ENCODE peak calls at places on chromosome 14, in nine cellular contexts. N is HCT116, X is cardiac muscle cell, J is Calu3, O is colonic mucosa, U is kidney, G is transverse colon, I is left ventricle myocardium inferior, V is psoas muscle. L is an unnamed sample.

GRCh38 chr14:64114166-64114565 is 180.0 kb downstream of the ESR2 start:
- DNase-seq in V (peak; percentile 53), J (no peak), O (peak; percentile 47), X (peak; percentile 48), U (peak; percentile 67), G (no peak), I (no peak), N (no peak), L (no peak)

GRCh38 chr14:93396456-93396855 is 34.3 kb upstream of the UNC79 start:
- DNase-seq in G (no peak), U (no peak), N (no peak), X (no peak), I (no peak), J (no peak), O (no peak), V (no peak), L (no peak)

GRCh38 chr14:37591311-37591940 is 3.6 kb downstream of the FOXA1 start:
- DNase-seq in O (peak; percentile 67), X (no peak), V (no peak), I (no peak), U (peak; percentile 57), G (peak; percentile 51), N (no peak), J (peak; percentile 90), L (no peak)

GRCh38 chr14:98916036-98916435 is 356.0 kb downstream of the BCL11B start:
- DNase-seq in N (no peak), O (no peak), J (no peak), I (no peak), V (no peak), U (no peak), X (no peak), G (no peak), L (no peak)

GRCh38 chr14:60738843-60739508 is 4.4 kb downstream of the MNAT1 start:
- DNase-seq in J (no peak), O (no peak), G (no peak), N (no peak), U (no peak), I (no peak), X (no peak), V (no peak), L (no peak)

GRCh38 chr14:70567791-70568190 is 32.7 kb downstream of the MED6 start:
- DNase-seq in V (no peak), U (no peak), G (no peak), O (peak; percentile 23), N (peak; percentile 28), J (peak; percentile 36), X (peak; percentile 46), I (no peak), L (peak; percentile 18)

GRCh38 chr14:74616507-74616906 is 4.5 kb upstream of the LTBP2 start:
- DNase-seq in G (no peak), I (no peak), V (no peak), N (peak; percentile 73), U (no peak), X (peak; percentile 73), J (peak; percentile 45), O (no peak), L (no peak)

GRCh38 chr14:37842106-37842505 is 246.7 kb downstream of the TTC6 start:
- DNase-seq in U (no peak), N (no peak), O (no peak), J (no peak), I (no peak), V (no peak), X (no peak), G (no peak), L (no peak)

GRCh38 chr14:102525213-102526143 is 15.9 kb upstream of the ANKRD9 start:
- DNase-seq in N (peak; percentile 39), I (no peak), U (peak; percentile 79), J (peak; percentile 52), V (peak; percentile 25), O (peak; percentile 70), G (peak; percentile 63), X (peak; percentile 75), L (no peak)

DNA sequence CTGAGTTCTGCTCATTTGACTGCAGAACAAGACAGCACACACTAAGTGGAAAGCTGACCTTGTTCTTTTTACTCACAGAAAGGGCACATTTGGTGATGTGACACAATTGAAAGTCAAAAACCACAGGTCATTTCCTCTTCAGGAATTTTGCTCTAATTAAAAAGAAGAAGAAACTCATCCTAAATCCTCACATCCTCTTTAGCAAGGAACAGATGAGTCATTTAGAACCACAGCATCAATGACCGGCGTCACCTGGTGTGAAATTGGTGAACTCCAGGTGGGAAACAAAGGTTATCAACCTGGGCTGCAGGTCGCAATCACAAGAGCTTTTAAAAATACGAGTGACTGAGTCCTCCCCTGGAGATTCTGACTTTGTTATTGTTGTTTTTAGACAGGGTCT is 2.9 kb upstream of the RNU6-8 start:
- DNase-seq in O (no peak), U (no peak), V (no peak), J (no peak), G (peak; percentile 18), X (no peak), I (no peak), N (no peak), L (no peak)
- TF ChIP-seq CTCF in O (no peak), U (no peak), V (no peak), J (no peak), G (no peak), X (no peak), I (no peak), N (peak; percentile 11), L (no peak)

GRCh38 chr14:67151082-67151666 is 38.1 kb upstream of the GARIN2 start:
- DNase-seq in U (no peak), V (no peak), J (no peak), G (no peak), X (no peak), N (no peak), I (no peak), O (no peak), L (peak; percentile 21)
- TF ChIP-seq CTCF in U (no peak), V (no peak), J (no peak), G (peak; percentile 10), X (peak; percentile 17), N (no peak), I (peak; percentile 18), O (no peak), L (peak; percentile 45)

DNA sequence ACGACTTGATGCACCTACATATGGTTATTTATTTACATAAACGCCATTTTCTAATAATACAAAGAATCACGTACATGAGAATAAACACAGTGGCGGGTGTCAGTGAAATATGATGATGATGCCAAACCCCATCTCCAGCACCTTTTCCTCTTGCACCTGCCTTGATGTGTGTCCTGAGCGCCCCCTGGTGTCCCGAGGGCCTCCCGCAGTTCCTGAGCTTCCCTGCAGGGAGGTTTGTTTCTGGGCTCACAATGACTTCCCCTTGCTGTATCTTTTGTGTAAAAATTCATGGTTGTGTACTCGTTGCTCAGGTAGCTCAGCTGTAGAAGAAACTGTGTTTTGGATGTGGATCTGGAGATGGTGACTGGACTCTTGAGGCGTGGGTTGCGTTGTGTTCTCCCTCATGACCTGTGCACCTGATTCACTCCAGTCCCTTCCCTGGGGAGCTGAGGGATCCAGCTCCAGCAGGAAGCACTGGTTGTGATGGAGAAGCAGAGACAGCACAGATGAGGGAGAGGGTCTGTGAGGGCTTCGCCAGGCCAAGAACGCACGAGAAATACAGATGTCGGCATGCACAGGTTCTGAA is 1037.8 kb downstream of the TMEM121 start:
- DNase-seq in N (no peak), V (no peak), U (no peak), I (no peak), J (peak; percentile 79), O (peak; percentile 49), X (no peak), G (peak; percentile 54), L (no peak)
- TF ChIP-seq CTCF in N (no peak), V (no peak), U (peak; percentile 15), I (no peak), J (no peak), O (peak; percentile 58), X (no peak), G (peak; percentile 55), L (peak; percentile 59)

DNA sequence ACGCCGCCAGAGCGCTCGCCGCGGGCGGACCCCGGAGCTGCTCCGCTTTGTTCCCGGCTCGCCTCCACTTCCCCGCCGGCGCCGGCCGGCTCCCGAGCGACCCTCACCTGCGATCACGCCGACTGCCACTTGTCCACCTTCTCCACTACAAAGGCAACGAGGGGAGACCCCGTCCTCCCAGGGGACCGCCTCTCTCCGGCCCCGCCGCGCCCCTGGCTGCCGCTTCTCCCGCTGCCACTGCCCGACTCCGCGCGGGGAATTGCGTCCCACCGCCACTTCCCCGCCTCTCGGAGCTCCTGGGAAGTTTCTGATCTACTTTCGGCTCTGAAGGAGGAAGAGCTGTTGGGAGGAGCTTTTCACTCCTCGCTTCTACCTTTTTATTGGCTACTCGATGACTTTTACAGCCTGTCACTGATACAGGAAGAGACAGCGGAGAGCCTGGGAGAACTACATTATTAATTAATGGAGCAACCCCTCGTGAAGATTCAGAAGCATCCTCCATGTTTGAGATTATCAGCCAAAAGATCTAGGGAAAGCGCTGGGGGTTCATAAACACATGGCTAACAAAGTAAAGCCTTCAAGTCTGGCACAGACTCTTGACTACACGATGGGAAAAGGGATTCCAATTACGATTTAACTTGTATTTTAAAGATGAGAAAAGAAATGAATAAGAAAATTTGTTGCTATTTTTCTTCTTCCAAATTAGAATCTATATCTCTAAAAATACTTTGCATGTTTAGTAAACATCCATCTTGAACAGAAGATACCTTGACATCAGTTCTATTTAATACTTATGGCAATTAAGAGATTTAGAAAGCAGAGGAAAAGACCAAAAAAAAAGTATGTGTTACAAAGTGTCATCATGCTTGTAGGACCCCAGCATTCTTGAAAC is at the start of gene BAZ1A:
- DNase-seq in V (peak; percentile 64), G (peak; percentile 76), J (peak; percentile 58), O (peak; percentile 81), X (peak; percentile 91), N (peak; percentile 72), U (peak; percentile 88), I (peak; percentile 62), L (peak; percentile 88)
- TF ChIP-seq CTCF in V (peak; percentile 19), G (peak; percentile 12), J (no peak), O (no peak), X (peak; percentile 2), N (no peak), U (peak; percentile 12), I (peak; percentile 51), L (no peak)

GRCh38 chr14:95113476-95113875 is 43.9 kb downstream of the DICER1 start:
- DNase-seq in J (no peak), G (no peak), X (no peak), N (no peak), O (no peak), V (no peak), I (no peak), U (no peak), L (no peak)
- TF ChIP-seq CTCF in J (no peak), G (no peak), X (no peak), N (no peak), O (no peak), V (no peak), I (no peak), U (no peak), L (no peak)

DNA sequence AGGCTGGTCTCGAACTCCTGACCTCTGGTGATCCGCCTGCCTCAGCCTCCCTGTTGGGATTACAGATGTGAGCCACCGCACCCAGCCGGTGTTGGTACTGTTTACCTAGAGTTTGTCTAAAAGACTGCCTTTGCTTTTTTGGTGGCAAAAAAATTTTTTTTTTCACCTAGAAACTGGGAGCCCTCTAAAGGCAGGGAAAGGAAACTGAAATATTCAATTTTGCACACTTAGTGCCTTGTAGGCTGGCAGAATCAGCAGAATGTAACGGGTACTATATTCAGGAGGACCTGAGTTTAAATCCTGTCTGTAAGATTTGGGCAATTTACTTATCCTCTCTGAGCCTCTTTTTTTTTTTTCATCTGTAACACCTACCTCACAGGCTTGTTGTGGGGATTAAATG is 43.6 kb downstream of the PAPLN start:
- DNase-seq in X (no peak), U (no peak), V (no peak), I (no peak), N (no peak), J (no peak), G (no peak), O (no peak), L (no peak)
- TF ChIP-seq CTCF in X (peak; percentile 15), U (no peak), V (no peak), I (no peak), N (no peak), J (no peak), G (no peak), O (no peak), L (no peak)

GRCh38 chr14:90439874-90440442 is 43.1 kb downstream of the CALM1 start:
- DNase-seq in U (no peak), O (no peak), N (no peak), V (no peak), X (no peak), G (no peak), J (no peak), I (no peak), L (no peak)
- TF ChIP-seq CTCF in U (no peak), O (no peak), N (no peak), V (no peak), X (no peak), G (no peak), J (no peak), I (no peak), L (no peak)